ENCODE peak calls at places on chromosomes 13 and 19, in six cellular contexts. One of them, this sample, is unnamed.

GRCh38 chr13:100129605-100130004 is 40.7 kb downstream of the PCCA start:
- DNase-seq in endothelial cell of umbilical vein: peak; percentile 27
- DNase-seq in neural progenitor cell: no peak
- DNase-seq in heart left ventricle: no peak
- DNase-seq in small intestine: no peak
- DNase-seq in neuronal stem cell: no peak
- DNase-seq in this sample: no peak

GRCh38 chr19:44869728-44870470 is 21.2 kb upstream of the TOMM40 start:
- DNase-seq in neuronal stem cell: no peak
- DNase-seq in neural progenitor cell: no peak
- DNase-seq in heart left ventricle: peak; percentile 71
- DNase-seq in small intestine: no peak
- DNase-seq in endothelial cell of umbilical vein: peak; percentile 75
- DNase-seq in this sample: no peak

GRCh38 chr19:19937403-19937802 is 36.7 kb downstream of the ZNF93 start:
- DNase-seq in small intestine: no peak
- DNase-seq in neuronal stem cell: no peak
- DNase-seq in heart left ventricle: no peak
- DNase-seq in endothelial cell of umbilical vein: no peak
- DNase-seq in neural progenitor cell: no peak
- DNase-seq in this sample: no peak

GRCh38 chr19:3178377-3178972 is at the start of gene S1PR4:
- DNase-seq in neuronal stem cell: no peak
- DNase-seq in heart left ventricle: no peak
- DNase-seq in small intestine: peak; percentile 23
- DNase-seq in neural progenitor cell: no peak
- DNase-seq in endothelial cell of umbilical vein: peak; percentile 35
- DNase-seq in this sample: no peak

GRCh38 chr13:42709276-42709675 is 72.1 kb upstream of the FAM216B start:
- DNase-seq in neuronal stem cell: no peak
- DNase-seq in endothelial cell of umbilical vein: no peak
- DNase-seq in neural progenitor cell: no peak
- DNase-seq in heart left ventricle: no peak
- DNase-seq in small intestine: no peak
- DNase-seq in this sample: no peak

GRCh38 chr13:42720116-42720857 is 61.1 kb upstream of the FAM216B start:
- DNase-seq in endothelial cell of umbilical vein: peak; percentile 2
- DNase-seq in neuronal stem cell: no peak
- DNase-seq in small intestine: peak; percentile 51
- DNase-seq in heart left ventricle: no peak
- DNase-seq in neural progenitor cell: no peak
- DNase-seq in this sample: no peak

GRCh38 chr13:107866666-107867623 is 348.4 kb downstream of the LIG4 start:
- DNase-seq in small intestine: no peak
- DNase-seq in neuronal stem cell: peak; percentile 33
- DNase-seq in neural progenitor cell: peak; percentile 71
- DNase-seq in endothelial cell of umbilical vein: peak; percentile 40
- DNase-seq in heart left ventricle: no peak
- DNase-seq in this sample: peak; percentile 51

GRCh38 chr19:2582984-2583956 is 107.3 kb downstream of the GADD45B start:
- DNase-seq in neuronal stem cell: no peak
- DNase-seq in neural progenitor cell: no peak
- DNase-seq in endothelial cell of umbilical vein: no peak
- DNase-seq in heart left ventricle: no peak
- DNase-seq in small intestine: no peak
- DNase-seq in this sample: no peak

GRCh38 chr19:47891622-47891922 is 5.5 kb upstream of the SULT2A1 start:
- DNase-seq in neural progenitor cell: no peak
- DNase-seq in small intestine: no peak
- DNase-seq in heart left ventricle: no peak
- DNase-seq in endothelial cell of umbilical vein: no peak
- DNase-seq in neuronal stem cell: no peak
- DNase-seq in this sample: no peak

GRCh38 chr13:22311734-22312404 is 641.0 kb downstream of the FGF9 start:
- DNase-seq in heart left ventricle: no peak
- DNase-seq in neuronal stem cell: no peak
- DNase-seq in neural progenitor cell: no peak
- DNase-seq in endothelial cell of umbilical vein: no peak
- DNase-seq in small intestine: no peak
- DNase-seq in this sample: no peak

GRCh38 chr13:111184685-111185401 is 69.7 kb downstream of the ARHGEF7 start:
- DNase-seq in neuronal stem cell: no peak
- DNase-seq in small intestine: peak; percentile 40
- DNase-seq in neural progenitor cell: no peak
- DNase-seq in heart left ventricle: peak; percentile 70
- DNase-seq in endothelial cell of umbilical vein: no peak
- DNase-seq in this sample: no peak
- H3K4me3 ChIP-seq in neuronal stem cell: no peak overlapping the region
- H3K4me3 ChIP-seq in small intestine: no peak overlapping the region
- H3K4me3 ChIP-seq in neural progenitor cell: no peak overlapping the region
- H3K4me3 ChIP-seq in heart left ventricle: no peak overlapping the region
- H3K4me3 ChIP-seq in endothelial cell of umbilical vein: no peak overlapping the region
- H3K4me3 ChIP-seq in this sample: no peak overlapping the region

GRCh38 chr19:11480927-11481776 is at the start of gene ELAVL3:
- DNase-seq in small intestine: no peak
- DNase-seq in neuronal stem cell: no peak
- DNase-seq in neural progenitor cell: peak; percentile 72
- DNase-seq in endothelial cell of umbilical vein: no peak
- DNase-seq in heart left ventricle: no peak
- DNase-seq in this sample: no peak

GRCh38 chr19:11478167-11479089 is 2.4 kb downstream of the ELAVL3 start:
- DNase-seq in small intestine: no peak
- DNase-seq in heart left ventricle: no peak
- DNase-seq in endothelial cell of umbilical vein: no peak
- DNase-seq in neuronal stem cell: no peak
- DNase-seq in neural progenitor cell: no peak
- DNase-seq in this sample: no peak

GRCh38 chr19:11479090-11479469 is 1.8 kb downstream of the ELAVL3 start:
- DNase-seq in small intestine: no peak
- DNase-seq in neural progenitor cell: no peak
- DNase-seq in endothelial cell of umbilical vein: no peak
- DNase-seq in neuronal stem cell: no peak
- DNase-seq in heart left ventricle: no peak
- DNase-seq in this sample: no peak

GRCh38 chr19:11480081-11480926 is 542 bp downstream of the ELAVL3 start:
- DNase-seq in endothelial cell of umbilical vein: no peak
- DNase-seq in small intestine: no peak
- DNase-seq in neuronal stem cell: no peak
- DNase-seq in neural progenitor cell: no peak
- DNase-seq in heart left ventricle: no peak
- DNase-seq in this sample: no peak

GRCh38 chr19:11479470-11480080 is 1.3 kb downstream of the ELAVL3 start:
- DNase-seq in heart left ventricle: no peak
- DNase-seq in small intestine: peak; percentile 51
- DNase-seq in neuronal stem cell: peak; percentile 50
- DNase-seq in endothelial cell of umbilical vein: no peak
- DNase-seq in neural progenitor cell: peak; percentile 85
- DNase-seq in this sample: no peak
- H3K27me3 ChIP-seq in heart left ventricle: peaks cover 40% of the 10 kb centered on the region
- H3K27me3 ChIP-seq in small intestine: peaks cover 9% of the 10 kb centered on the region
- H3K27me3 ChIP-seq in neuronal stem cell: peaks cover 41% of the 10 kb centered on the region
- H3K27me3 ChIP-seq in endothelial cell of umbilical vein: peaks cover 25% of the 10 kb centered on the region
- H3K27me3 ChIP-seq in neural progenitor cell: peaks cover 55% of the 10 kb centered on the region
- H3K27me3 ChIP-seq in this sample: peaks cover 15% of the 10 kb centered on the region

GRCh38 chr19:57398868-57399267 is 9.2 kb downstream of the ZNF548 start:
- DNase-seq in neural progenitor cell: no peak
- DNase-seq in small intestine: no peak
- DNase-seq in endothelial cell of umbilical vein: no peak
- DNase-seq in heart left ventricle: no peak
- DNase-seq in neuronal stem cell: no peak
- DNase-seq in this sample: no peak
- H3K4me1 ChIP-seq in neural progenitor cell: no peaks in the 10 kb centered on the region
- H3K4me1 ChIP-seq in small intestine: no peaks in the 10 kb centered on the region
- H3K4me1 ChIP-seq in endothelial cell of umbilical vein: no peaks in the 10 kb centered on the region
- H3K4me1 ChIP-seq in heart left ventricle: no peaks in the 10 kb centered on the region
- H3K4me1 ChIP-seq in neuronal stem cell: no peaks in the 10 kb centered on the region
- H3K4me1 ChIP-seq in this sample: no peaks in the 10 kb centered on the region

DNA sequence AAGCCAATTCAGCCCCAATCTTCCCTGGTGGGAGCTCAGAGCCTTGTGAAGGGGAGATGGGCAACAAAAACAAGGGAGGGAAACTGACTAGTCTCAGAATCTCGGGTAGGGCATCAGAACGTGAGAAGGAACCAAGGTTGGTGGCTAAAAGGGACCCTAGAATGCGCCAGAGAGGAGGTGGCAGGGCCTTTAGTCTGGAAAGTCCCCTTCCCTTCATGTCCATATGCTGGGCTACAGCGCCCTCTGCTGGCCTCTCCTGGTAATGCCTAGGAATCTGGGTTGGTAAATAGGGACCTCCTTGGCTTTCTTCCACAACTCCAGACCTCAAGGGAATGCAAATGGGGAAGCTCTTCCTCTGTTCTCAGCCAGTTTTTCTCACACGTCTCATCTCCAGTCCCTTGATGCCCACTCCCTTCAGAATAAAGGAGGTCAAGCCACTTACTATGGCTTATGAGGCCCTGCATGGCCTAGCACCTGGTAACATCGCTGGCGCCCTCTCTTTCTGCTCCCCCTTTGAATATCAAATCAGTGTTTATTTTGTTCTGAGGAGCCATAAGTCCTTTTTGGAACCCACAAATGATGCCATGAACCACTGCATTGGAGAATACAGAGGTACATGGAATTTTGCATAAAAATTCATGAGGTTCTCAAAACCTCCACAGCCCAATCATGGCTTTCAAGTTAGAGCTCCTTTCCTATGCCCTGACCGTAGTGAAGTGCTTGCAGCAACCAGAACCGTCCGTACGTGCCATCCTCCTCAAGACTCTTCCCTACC is 1.3 kb upstream of the CCDC97 start:
- DNase-seq in neural progenitor cell: peak; percentile 87
- DNase-seq in small intestine: peak; percentile 88
- DNase-seq in endothelial cell of umbilical vein: peak; percentile 94
- DNase-seq in neuronal stem cell: peak; percentile 93
- DNase-seq in heart left ventricle: peak; percentile 92
- DNase-seq in this sample: peak; percentile 96
- H3K4me3 ChIP-seq in neural progenitor cell: no peak overlapping the region
- H3K4me3 ChIP-seq in small intestine: no peak overlapping the region
- H3K4me3 ChIP-seq in endothelial cell of umbilical vein: no peak overlapping the region
- H3K4me3 ChIP-seq in neuronal stem cell: no peak overlapping the region
- H3K4me3 ChIP-seq in heart left ventricle: peak overlapping the region; percentile 86
- H3K4me3 ChIP-seq in this sample: no peak overlapping the region

DNA sequence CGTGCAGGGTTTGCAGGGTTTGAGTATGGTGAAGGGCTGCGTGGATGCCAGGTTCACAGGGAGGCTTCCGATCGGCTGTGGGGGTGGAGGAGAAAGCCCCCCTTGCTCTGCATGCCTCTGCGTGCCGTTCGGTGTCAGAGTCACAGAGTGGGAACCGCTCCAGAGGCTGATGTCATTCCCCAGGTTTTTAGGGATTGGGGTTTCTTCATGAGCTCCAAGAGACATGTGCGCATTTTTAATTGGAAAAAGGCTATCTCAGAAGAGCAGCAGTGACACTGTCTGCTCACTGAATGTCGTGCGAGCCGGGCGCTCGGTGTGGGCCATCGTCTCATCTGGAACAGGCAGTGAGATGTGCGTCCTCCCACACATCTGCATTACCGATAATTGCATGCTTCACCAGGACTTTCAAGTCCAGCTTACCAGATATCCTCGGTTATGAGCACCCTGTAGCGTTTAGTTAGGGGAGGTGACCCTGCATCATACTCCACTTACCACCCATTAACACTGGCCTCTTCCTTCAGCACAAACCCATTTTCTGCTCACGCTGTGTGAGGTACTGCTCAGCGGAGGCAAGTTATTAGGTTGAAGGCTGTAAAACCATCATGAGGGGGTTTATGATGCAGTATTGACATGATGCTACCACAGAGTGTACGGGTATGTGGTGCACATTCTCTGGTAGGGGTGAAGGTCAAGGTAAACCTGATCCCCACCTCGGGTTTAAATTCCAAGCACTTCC is 1.7 kb downstream of the MCF2L start:
- DNase-seq in heart left ventricle: no peak
- DNase-seq in small intestine: no peak
- DNase-seq in neuronal stem cell: no peak
- DNase-seq in endothelial cell of umbilical vein: no peak
- DNase-seq in neural progenitor cell: no peak
- DNase-seq in this sample: no peak
- H3K27me3 ChIP-seq in heart left ventricle: no peaks in the 10 kb centered on the region
- H3K27me3 ChIP-seq in small intestine: no peaks in the 10 kb centered on the region
- H3K27me3 ChIP-seq in neuronal stem cell: peaks cover 10% of the 10 kb centered on the region
- H3K27me3 ChIP-seq in endothelial cell of umbilical vein: peaks cover 34% of the 10 kb centered on the region
- H3K27me3 ChIP-seq in neural progenitor cell: peaks cover 39% of the 10 kb centered on the region
- H3K27me3 ChIP-seq in this sample: peaks cover 5% of the 10 kb centered on the region

GRCh38 chr19:56142087-56142787 is 1.1 kb downstream of the ZNF444 start:
- DNase-seq in neural progenitor cell: no peak
- DNase-seq in neuronal stem cell: no peak
- DNase-seq in endothelial cell of umbilical vein: no peak
- DNase-seq in small intestine: peak; percentile 83
- DNase-seq in heart left ventricle: no peak
- DNase-seq in this sample: no peak
- H3K4me1 ChIP-seq in neural progenitor cell: peaks cover 16% of the 10 kb centered on the region
- H3K4me1 ChIP-seq in neuronal stem cell: peaks cover 18% of the 10 kb centered on the region
- H3K4me1 ChIP-seq in endothelial cell of umbilical vein: peaks cover 10% of the 10 kb centered on the region
- H3K4me1 ChIP-seq in small intestine: peaks cover 7% of the 10 kb centered on the region
- H3K4me1 ChIP-seq in heart left ventricle: peaks cover 13% of the 10 kb centered on the region
- H3K4me1 ChIP-seq in this sample: peaks cover 5% of the 10 kb centered on the region

GRCh38 chr19:40976724-40977123 is 14.4 kb upstream of the CYP2B6 start:
- DNase-seq in endothelial cell of umbilical vein: no peak
- DNase-seq in heart left ventricle: no peak
- DNase-seq in neuronal stem cell: no peak
- DNase-seq in neural progenitor cell: no peak
- DNase-seq in small intestine: no peak
- DNase-seq in this sample: no peak

DNA sequence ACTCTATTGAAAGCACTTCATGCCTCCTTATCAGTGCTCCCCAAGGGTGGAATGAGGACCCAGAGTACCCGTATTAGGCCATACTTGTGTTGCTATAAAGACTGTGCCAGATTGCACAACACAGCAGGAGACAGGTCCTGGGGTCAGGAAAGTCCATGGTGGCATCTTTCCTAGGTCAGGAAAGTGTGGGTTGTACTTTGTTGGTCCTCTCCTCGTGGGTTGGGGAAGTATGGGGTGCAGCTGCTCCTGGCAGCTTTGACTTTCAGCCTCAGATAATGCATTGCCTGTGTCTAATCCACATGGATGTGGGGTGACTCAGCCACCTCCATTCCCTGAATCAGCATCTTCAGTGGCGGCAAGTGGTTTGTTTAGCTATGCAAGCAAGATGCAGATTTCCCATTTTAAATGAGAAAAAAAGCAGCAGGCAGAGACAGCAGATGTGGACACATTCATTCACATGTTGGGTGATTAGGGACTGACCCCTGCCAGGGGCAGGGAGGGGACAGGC is 8.4 kb upstream of the CYP2B6 start:
- DNase-seq in neuronal stem cell: no peak
- DNase-seq in endothelial cell of umbilical vein: no peak
- DNase-seq in neural progenitor cell: no peak
- DNase-seq in heart left ventricle: no peak
- DNase-seq in small intestine: peak; percentile 54
- DNase-seq in this sample: no peak
- H3K4me3 ChIP-seq in neuronal stem cell: no peak overlapping the region
- H3K4me3 ChIP-seq in endothelial cell of umbilical vein: no peak overlapping the region
- H3K4me3 ChIP-seq in neural progenitor cell: no peak overlapping the region
- H3K4me3 ChIP-seq in heart left ventricle: no peak overlapping the region
- H3K4me3 ChIP-seq in small intestine: no peak overlapping the region
- H3K4me3 ChIP-seq in this sample: no peak overlapping the region

This sample was measured in HAP-1.